ENCODE peak calls at places on chromosomes 12 and 14, in ten cellular contexts. One of them, this sample, is unnamed.

GRCh38 chr14:89399594-89400068 is 17.4 kb downstream of the FOXN3 start:
- DNase-seq in CD4-positive, alpha-beta T cell: no peak
- DNase-seq in left colon: no peak
- DNase-seq in cardiac muscle cell: peak; percentile 54
- DNase-seq in stimulated activated CD4-positive, alpha-beta T cell treated with anti-CD3 and anti-CD28 coated beads, Interleukin-1b, Interleukin-23, amount 100 ng/mL, for 48 hours: no peak
- DNase-seq in heart right ventricle: no peak
- DNase-seq in hepatocyte: peak; percentile 88
- DNase-seq in aorta: no peak
- DNase-seq in GM20000: no peak
- DNase-seq in frontal cortex: no peak
- DNase-seq in this sample: no peak

GRCh38 chr14:87065366-87065765 is 927.6 kb downstream of the GALC start:
- DNase-seq in aorta: no peak
- DNase-seq in cardiac muscle cell: no peak
- DNase-seq in frontal cortex: no peak
- DNase-seq in left colon: no peak
- DNase-seq in hepatocyte: no peak
- DNase-seq in stimulated activated CD4-positive, alpha-beta T cell treated with anti-CD3 and anti-CD28 coated beads, Interleukin-1b, Interleukin-23, amount 100 ng/mL, for 48 hours: no peak
- DNase-seq in GM20000: no peak
- DNase-seq in heart right ventricle: no peak
- DNase-seq in CD4-positive, alpha-beta T cell: no peak
- DNase-seq in this sample: no peak

GRCh38 chr14:21069388-21070082 is 569 bp upstream of the ARHGEF40 start:
- DNase-seq in cardiac muscle cell: no peak
- DNase-seq in CD4-positive, alpha-beta T cell: no peak
- DNase-seq in heart right ventricle: peak; percentile 45
- DNase-seq in left colon: no peak
- DNase-seq in aorta: no peak
- DNase-seq in frontal cortex: peak; percentile 78
- DNase-seq in hepatocyte: peak; percentile 55
- DNase-seq in GM20000: peak; percentile 30
- DNase-seq in stimulated activated CD4-positive, alpha-beta T cell treated with anti-CD3 and anti-CD28 coated beads, Interleukin-1b, Interleukin-23, amount 100 ng/mL, for 48 hours: no peak
- DNase-seq in this sample: no peak

GRCh38 chr14:63603749-63604277 is 37.9 kb downstream of the WDR89 start:
- DNase-seq in cardiac muscle cell: no peak
- DNase-seq in left colon: no peak
- DNase-seq in stimulated activated CD4-positive, alpha-beta T cell treated with anti-CD3 and anti-CD28 coated beads, Interleukin-1b, Interleukin-23, amount 100 ng/mL, for 48 hours: no peak
- DNase-seq in aorta: no peak
- DNase-seq in heart right ventricle: no peak
- DNase-seq in frontal cortex: no peak
- DNase-seq in CD4-positive, alpha-beta T cell: no peak
- DNase-seq in hepatocyte: no peak
- DNase-seq in GM20000: no peak
- DNase-seq in this sample: no peak

GRCh38 chr12:31504625-31505222 is 86.2 kb downstream of the DENND5B start:
- DNase-seq in CD4-positive, alpha-beta T cell: no peak
- DNase-seq in GM20000: no peak
- DNase-seq in frontal cortex: no peak
- DNase-seq in stimulated activated CD4-positive, alpha-beta T cell treated with anti-CD3 and anti-CD28 coated beads, Interleukin-1b, Interleukin-23, amount 100 ng/mL, for 48 hours: no peak
- DNase-seq in aorta: no peak
- DNase-seq in hepatocyte: no peak
- DNase-seq in left colon: no peak
- DNase-seq in heart right ventricle: no peak
- DNase-seq in cardiac muscle cell: no peak
- DNase-seq in this sample: no peak

GRCh38 chr14:75389679-75390078 is 38.1 kb upstream of the JDP2 start:
- DNase-seq in left colon: no peak
- DNase-seq in frontal cortex: no peak
- DNase-seq in heart right ventricle: no peak
- DNase-seq in hepatocyte: no peak
- DNase-seq in cardiac muscle cell: no peak
- DNase-seq in aorta: no peak
- DNase-seq in stimulated activated CD4-positive, alpha-beta T cell treated with anti-CD3 and anti-CD28 coated beads, Interleukin-1b, Interleukin-23, amount 100 ng/mL, for 48 hours: no peak
- DNase-seq in GM20000: no peak
- DNase-seq in CD4-positive, alpha-beta T cell: no peak
- DNase-seq in this sample: no peak

GRCh38 chr14:70013269-70013873 is 134.2 kb downstream of the SMOC1 start:
- DNase-seq in aorta: no peak
- DNase-seq in CD4-positive, alpha-beta T cell: no peak
- DNase-seq in hepatocyte: peak; percentile 48
- DNase-seq in heart right ventricle: no peak
- DNase-seq in left colon: peak; percentile 62
- DNase-seq in GM20000: peak; percentile 54
- DNase-seq in cardiac muscle cell: peak; percentile 32
- DNase-seq in frontal cortex: no peak
- DNase-seq in stimulated activated CD4-positive, alpha-beta T cell treated with anti-CD3 and anti-CD28 coated beads, Interleukin-1b, Interleukin-23, amount 100 ng/mL, for 48 hours: peak; percentile 40
- DNase-seq in this sample: peak; percentile 56

GRCh38 chr14:78278464-78278863 is 108.3 kb downstream of the NRXN3 start:
- DNase-seq in heart right ventricle: no peak
- DNase-seq in cardiac muscle cell: no peak
- DNase-seq in stimulated activated CD4-positive, alpha-beta T cell treated with anti-CD3 and anti-CD28 coated beads, Interleukin-1b, Interleukin-23, amount 100 ng/mL, for 48 hours: no peak
- DNase-seq in frontal cortex: no peak
- DNase-seq in GM20000: no peak
- DNase-seq in hepatocyte: no peak
- DNase-seq in aorta: no peak
- DNase-seq in CD4-positive, alpha-beta T cell: no peak
- DNase-seq in left colon: no peak
- DNase-seq in this sample: no peak

GRCh38 chr14:52860910-52861309 is 69.5 kb upstream of the GNPNAT1 start:
- DNase-seq in GM20000: no peak
- DNase-seq in cardiac muscle cell: no peak
- DNase-seq in aorta: no peak
- DNase-seq in left colon: no peak
- DNase-seq in frontal cortex: no peak
- DNase-seq in heart right ventricle: no peak
- DNase-seq in hepatocyte: no peak
- DNase-seq in stimulated activated CD4-positive, alpha-beta T cell treated with anti-CD3 and anti-CD28 coated beads, Interleukin-1b, Interleukin-23, amount 100 ng/mL, for 48 hours: no peak
- DNase-seq in CD4-positive, alpha-beta T cell: no peak
- DNase-seq in this sample: no peak

GRCh38 chr14:93536945-93537344 is 106.2 kb downstream of the UNC79 start:
- DNase-seq in cardiac muscle cell: peak; percentile 40
- DNase-seq in heart right ventricle: no peak
- DNase-seq in CD4-positive, alpha-beta T cell: no peak
- DNase-seq in aorta: no peak
- DNase-seq in frontal cortex: no peak
- DNase-seq in GM20000: no peak
- DNase-seq in stimulated activated CD4-positive, alpha-beta T cell treated with anti-CD3 and anti-CD28 coated beads, Interleukin-1b, Interleukin-23, amount 100 ng/mL, for 48 hours: no peak
- DNase-seq in left colon: no peak
- DNase-seq in hepatocyte: peak; percentile 7
- DNase-seq in this sample: peak; percentile 22

GRCh38 chr12:11765817-11766794 is 116.6 kb downstream of the ETV6 start:
- DNase-seq in GM20000: peak; percentile 63
- DNase-seq in left colon: peak; percentile 30
- DNase-seq in heart right ventricle: no peak
- DNase-seq in CD4-positive, alpha-beta T cell: peak; percentile 22
- DNase-seq in aorta: peak; percentile 54
- DNase-seq in hepatocyte: no peak
- DNase-seq in cardiac muscle cell: no peak
- DNase-seq in frontal cortex: peak; percentile 1
- DNase-seq in stimulated activated CD4-positive, alpha-beta T cell treated with anti-CD3 and anti-CD28 coated beads, Interleukin-1b, Interleukin-23, amount 100 ng/mL, for 48 hours: peak; percentile 87
- DNase-seq in this sample: no peak

GRCh38 chr12:107320031-107320928 is 226.9 kb upstream of the CRY1 start:
- DNase-seq in stimulated activated CD4-positive, alpha-beta T cell treated with anti-CD3 and anti-CD28 coated beads, Interleukin-1b, Interleukin-23, amount 100 ng/mL, for 48 hours: peak; percentile 85
- DNase-seq in left colon: peak; percentile 43
- DNase-seq in hepatocyte: peak; percentile 32
- DNase-seq in aorta: no peak
- DNase-seq in heart right ventricle: peak; percentile 19
- DNase-seq in frontal cortex: no peak
- DNase-seq in CD4-positive, alpha-beta T cell: peak; percentile 77
- DNase-seq in cardiac muscle cell: peak; percentile 61
- DNase-seq in GM20000: peak; percentile 33
- DNase-seq in this sample: no peak

GRCh38 chr14:52332269-52332668 is 18.2 kb downstream of the PTGER2 start:
- DNase-seq in cardiac muscle cell: no peak
- DNase-seq in heart right ventricle: no peak
- DNase-seq in left colon: no peak
- DNase-seq in frontal cortex: no peak
- DNase-seq in stimulated activated CD4-positive, alpha-beta T cell treated with anti-CD3 and anti-CD28 coated beads, Interleukin-1b, Interleukin-23, amount 100 ng/mL, for 48 hours: no peak
- DNase-seq in CD4-positive, alpha-beta T cell: no peak
- DNase-seq in aorta: no peak
- DNase-seq in GM20000: no peak
- DNase-seq in hepatocyte: no peak
- DNase-seq in this sample: no peak

GRCh38 chr12:104686196-104686595 is 229.4 kb downstream of the CHST11 start:
- DNase-seq in frontal cortex: no peak
- DNase-seq in heart right ventricle: no peak
- DNase-seq in cardiac muscle cell: no peak
- DNase-seq in stimulated activated CD4-positive, alpha-beta T cell treated with anti-CD3 and anti-CD28 coated beads, Interleukin-1b, Interleukin-23, amount 100 ng/mL, for 48 hours: no peak
- DNase-seq in hepatocyte: no peak
- DNase-seq in CD4-positive, alpha-beta T cell: no peak
- DNase-seq in aorta: no peak
- DNase-seq in GM20000: no peak
- DNase-seq in left colon: no peak
- DNase-seq in this sample: no peak

GRCh38 chr12:106084048-106084671 is 54.6 kb downstream of the NUAK1 start:
- DNase-seq in frontal cortex: no peak
- DNase-seq in aorta: no peak
- DNase-seq in cardiac muscle cell: no peak
- DNase-seq in left colon: no peak
- DNase-seq in CD4-positive, alpha-beta T cell: no peak
- DNase-seq in hepatocyte: no peak
- DNase-seq in GM20000: no peak
- DNase-seq in stimulated activated CD4-positive, alpha-beta T cell treated with anti-CD3 and anti-CD28 coated beads, Interleukin-1b, Interleukin-23, amount 100 ng/mL, for 48 hours: no peak
- DNase-seq in heart right ventricle: no peak
- DNase-seq in this sample: no peak

GRCh38 chr12:42090899-42091298 is 53.8 kb downstream of the GXYLT1 start:
- DNase-seq in GM20000: no peak
- DNase-seq in aorta: no peak
- DNase-seq in frontal cortex: no peak
- DNase-seq in CD4-positive, alpha-beta T cell: no peak
- DNase-seq in stimulated activated CD4-positive, alpha-beta T cell treated with anti-CD3 and anti-CD28 coated beads, Interleukin-1b, Interleukin-23, amount 100 ng/mL, for 48 hours: no peak
- DNase-seq in left colon: no peak
- DNase-seq in cardiac muscle cell: no peak
- DNase-seq in hepatocyte: no peak
- DNase-seq in heart right ventricle: no peak
- DNase-seq in this sample: no peak

GRCh38 chr12:47014474-47014873 is 64.9 kb upstream of the PCED1B start:
- DNase-seq in cardiac muscle cell: no peak
- DNase-seq in CD4-positive, alpha-beta T cell: no peak
- DNase-seq in left colon: no peak
- DNase-seq in GM20000: no peak
- DNase-seq in aorta: no peak
- DNase-seq in stimulated activated CD4-positive, alpha-beta T cell treated with anti-CD3 and anti-CD28 coated beads, Interleukin-1b, Interleukin-23, amount 100 ng/mL, for 48 hours: no peak
- DNase-seq in hepatocyte: no peak
- DNase-seq in frontal cortex: no peak
- DNase-seq in heart right ventricle: no peak
- DNase-seq in this sample: no peak

GRCh38 chr14:94045563-94046345 is 19.6 kb downstream of the OTUB2 start:
- DNase-seq in heart right ventricle: no peak
- DNase-seq in frontal cortex: no peak
- DNase-seq in CD4-positive, alpha-beta T cell: no peak
- DNase-seq in stimulated activated CD4-positive, alpha-beta T cell treated with anti-CD3 and anti-CD28 coated beads, Interleukin-1b, Interleukin-23, amount 100 ng/mL, for 48 hours: no peak
- DNase-seq in GM20000: no peak
- DNase-seq in left colon: no peak
- DNase-seq in cardiac muscle cell: no peak
- DNase-seq in aorta: peak; percentile 36
- DNase-seq in hepatocyte: no peak
- DNase-seq in this sample: no peak

GRCh38 chr12:90280033-90280432 is 571.4 kb upstream of the ATP2B1 start:
- DNase-seq in frontal cortex: no peak
- DNase-seq in hepatocyte: no peak
- DNase-seq in GM20000: no peak
- DNase-seq in CD4-positive, alpha-beta T cell: no peak
- DNase-seq in aorta: no peak
- DNase-seq in stimulated activated CD4-positive, alpha-beta T cell treated with anti-CD3 and anti-CD28 coated beads, Interleukin-1b, Interleukin-23, amount 100 ng/mL, for 48 hours: no peak
- DNase-seq in cardiac muscle cell: no peak
- DNase-seq in left colon: no peak
- DNase-seq in heart right ventricle: no peak
- DNase-seq in this sample: no peak

GRCh38 chr14:100108840-100109593 is 43.8 kb downstream of the EVL start:
- DNase-seq in left colon: no peak
- DNase-seq in heart right ventricle: no peak
- DNase-seq in cardiac muscle cell: no peak
- DNase-seq in CD4-positive, alpha-beta T cell: no peak
- DNase-seq in frontal cortex: no peak
- DNase-seq in hepatocyte: no peak
- DNase-seq in stimulated activated CD4-positive, alpha-beta T cell treated with anti-CD3 and anti-CD28 coated beads, Interleukin-1b, Interleukin-23, amount 100 ng/mL, for 48 hours: no peak
- DNase-seq in aorta: no peak
- DNase-seq in GM20000: no peak
- DNase-seq in this sample: no peak

GRCh38 chr12:22285871-22286270 is 48.6 kb downstream of the ST8SIA1 start:
- DNase-seq in CD4-positive, alpha-beta T cell: no peak
- DNase-seq in GM20000: no peak
- DNase-seq in heart right ventricle: no peak
- DNase-seq in frontal cortex: no peak
- DNase-seq in cardiac muscle cell: no peak
- DNase-seq in hepatocyte: no peak
- DNase-seq in stimulated activated CD4-positive, alpha-beta T cell treated with anti-CD3 and anti-CD28 coated beads, Interleukin-1b, Interleukin-23, amount 100 ng/mL, for 48 hours: no peak
- DNase-seq in aorta: no peak
- DNase-seq in left colon: no peak
- DNase-seq in this sample: no peak

GRCh38 chr14:104403421-104404220 is 175.9 kb upstream of the C14orf180 start:
- DNase-seq in left colon: no peak
- DNase-seq in CD4-positive, alpha-beta T cell: no peak
- DNase-seq in frontal cortex: no peak
- DNase-seq in hepatocyte: no peak
- DNase-seq in cardiac muscle cell: no peak
- DNase-seq in aorta: no peak
- DNase-seq in heart right ventricle: no peak
- DNase-seq in stimulated activated CD4-positive, alpha-beta T cell treated with anti-CD3 and anti-CD28 coated beads, Interleukin-1b, Interleukin-23, amount 100 ng/mL, for 48 hours: no peak
- DNase-seq in GM20000: no peak
- DNase-seq in this sample: no peak

GRCh38 chr12:86727151-86727550 is 471.0 kb upstream of the MGAT4C start:
- DNase-seq in frontal cortex: no peak
- DNase-seq in left colon: no peak
- DNase-seq in stimulated activated CD4-positive, alpha-beta T cell treated with anti-CD3 and anti-CD28 coated beads, Interleukin-1b, Interleukin-23, amount 100 ng/mL, for 48 hours: no peak
- DNase-seq in hepatocyte: no peak
- DNase-seq in GM20000: no peak
- DNase-seq in aorta: no peak
- DNase-seq in heart right ventricle: no peak
- DNase-seq in cardiac muscle cell: no peak
- DNase-seq in CD4-positive, alpha-beta T cell: no peak
- DNase-seq in this sample: peak; percentile 64

GRCh38 chr12:120399531-120399930 is 30.6 kb upstream of the MSI1 start:
- DNase-seq in heart right ventricle: no peak
- DNase-seq in stimulated activated CD4-positive, alpha-beta T cell treated with anti-CD3 and anti-CD28 coated beads, Interleukin-1b, Interleukin-23, amount 100 ng/mL, for 48 hours: peak; percentile 3
- DNase-seq in left colon: no peak
- DNase-seq in GM20000: peak; percentile 45
- DNase-seq in cardiac muscle cell: no peak
- DNase-seq in hepatocyte: no peak
- DNase-seq in aorta: no peak
- DNase-seq in frontal cortex: no peak
- DNase-seq in CD4-positive, alpha-beta T cell: no peak
- DNase-seq in this sample: no peak

GRCh38 chr14:64501326-64502171 is 2.1 kb downstream of the ZBTB25 start:
- DNase-seq in stimulated activated CD4-positive, alpha-beta T cell treated with anti-CD3 and anti-CD28 coated beads, Interleukin-1b, Interleukin-23, amount 100 ng/mL, for 48 hours: no peak
- DNase-seq in frontal cortex: no peak
- DNase-seq in cardiac muscle cell: no peak
- DNase-seq in hepatocyte: peak; percentile 71
- DNase-seq in aorta: peak; percentile 69
- DNase-seq in CD4-positive, alpha-beta T cell: no peak
- DNase-seq in left colon: peak; percentile 53
- DNase-seq in GM20000: no peak
- DNase-seq in heart right ventricle: peak; percentile 38
- DNase-seq in this sample: no peak

GRCh38 chr12:89665556-89665955 is 43.1 kb downstream of the ATP2B1 start:
- DNase-seq in left colon: no peak
- DNase-seq in heart right ventricle: no peak
- DNase-seq in aorta: no peak
- DNase-seq in frontal cortex: no peak
- DNase-seq in GM20000: no peak
- DNase-seq in cardiac muscle cell: peak; percentile 24
- DNase-seq in CD4-positive, alpha-beta T cell: no peak
- DNase-seq in stimulated activated CD4-positive, alpha-beta T cell treated with anti-CD3 and anti-CD28 coated beads, Interleukin-1b, Interleukin-23, amount 100 ng/mL, for 48 hours: no peak
- DNase-seq in hepatocyte: no peak
- DNase-seq in this sample: no peak

GRCh38 chr14:36519431-36520321 is at the start of gene NKX2-1:
- DNase-seq in stimulated activated CD4-positive, alpha-beta T cell treated with anti-CD3 and anti-CD28 coated beads, Interleukin-1b, Interleukin-23, amount 100 ng/mL, for 48 hours: no peak
- DNase-seq in heart right ventricle: no peak
- DNase-seq in cardiac muscle cell: no peak
- DNase-seq in frontal cortex: peak; percentile 49
- DNase-seq in GM20000: peak; percentile 47
- DNase-seq in CD4-positive, alpha-beta T cell: no peak
- DNase-seq in aorta: no peak
- DNase-seq in left colon: no peak
- DNase-seq in hepatocyte: no peak
- DNase-seq in this sample: no peak

GRCh38 chr14:92578511-92578910 is 64.9 kb downstream of the RIN3 start:
- DNase-seq in hepatocyte: no peak
- DNase-seq in stimulated activated CD4-positive, alpha-beta T cell treated with anti-CD3 and anti-CD28 coated beads, Interleukin-1b, Interleukin-23, amount 100 ng/mL, for 48 hours: no peak
- DNase-seq in cardiac muscle cell: no peak
- DNase-seq in frontal cortex: no peak
- DNase-seq in left colon: no peak
- DNase-seq in GM20000: no peak
- DNase-seq in aorta: peak; percentile 79
- DNase-seq in CD4-positive, alpha-beta T cell: no peak
- DNase-seq in heart right ventricle: no peak
- DNase-seq in this sample: no peak